ENCODE peak calls at places on chromosomes 6 and 20, in nine cellular contexts. U, T, F, S, A, D, J, G and Q are unnamed samples.

GRCh38 chr6:33427585-33428218 is 7.8 kb downstream of the SYNGAP1 start:
- DNase-seq in S (peak; percentile 56), F (no peak), A (no peak), D (peak; percentile 69), J (peak; percentile 18), G (no peak), T (peak; percentile 51), U (no peak), Q (no peak)

GRCh38 chr6:143772110-143772509 is 71.0 kb upstream of the LTV1 start:
- DNase-seq in F (no peak), D (no peak), G (no peak), J (no peak), S (no peak), A (peak; percentile 14), T (no peak), U (no peak), Q (no peak)

GRCh38 chr6:123022980-123023379 is 26.9 kb downstream of the CLVS2 start:
- DNase-seq in D (no peak), G (no peak), T (no peak), J (no peak), S (no peak), F (no peak), A (no peak), U (no peak), Q (no peak)

GRCh38 chr6:71855406-71855805 is 30.9 kb upstream of the RIMS1 start:
- DNase-seq in G (no peak), U (no peak), D (no peak), J (peak; percentile 5), S (no peak), T (no peak), A (no peak), F (no peak), Q (no peak)

GRCh38 chr6:52760105-52760765 is 3.0 kb downstream of the GSTA2 start:
- DNase-seq in A (no peak), U (no peak), F (no peak), T (no peak), J (no peak), S (no peak), G (no peak), D (no peak), Q (no peak)

GRCh38 chr20:19690462-19690861 is 67.6 kb upstream of the RIN2 start:
- DNase-seq in J (no peak), D (no peak), G (no peak), U (no peak), T (no peak), F (no peak), A (peak; percentile 52), S (no peak), Q (no peak)

GRCh38 chr6:149364558-149364957 is 35.5 kb upstream of the SUMO4 start:
- DNase-seq in S (no peak), J (no peak), A (peak; percentile 30), D (no peak), G (no peak), U (no peak), F (no peak), T (no peak), Q (no peak)

GRCh38 chr20:41009960-41010359 is 18.7 kb upstream of the TOP1 start:
- DNase-seq in U (no peak), T (no peak), G (no peak), A (peak; percentile 46), F (peak; percentile 83), J (no peak), D (no peak), S (no peak), Q (no peak)

GRCh38 chr6:39029156-39030011 is 19.2 kb upstream of the GLP1R start:
- DNase-seq in J (peak; percentile 4), F (no peak), T (no peak), A (peak; percentile 14), G (peak; percentile 25), U (no peak), S (peak; percentile 69), D (peak; percentile 62), Q (no peak)

GRCh38 chr6:47181681-47182080 is 128.0 kb downstream of the TNFRSF21 start:
- DNase-seq in U (no peak), J (no peak), S (no peak), F (no peak), G (no peak), A (no peak), D (no peak), T (no peak), Q (no peak)
- H3K4me3 ChIP-seq in U (no peak overlapping the region), J (no peak overlapping the region), S (no peak overlapping the region), F (no peak overlapping the region), G (no peak overlapping the region), A (no peak overlapping the region), D (no peak overlapping the region), T (no peak overlapping the region), Q (no peak overlapping the region)

GRCh38 chr6:167894965-167895364 is 68.3 kb downstream of the AFDN start:
- DNase-seq in G (no peak), T (no peak), F (no peak), A (no peak), J (no peak), S (no peak), D (no peak), U (no peak), Q (no peak)

GRCh38 chr6:167888098-167888497 is 61.4 kb downstream of the AFDN start:
- DNase-seq in S (no peak), F (no peak), A (no peak), U (no peak), J (no peak), T (no peak), D (no peak), G (no peak), Q (no peak)

GRCh38 chr6:167896648-167897047 is 69.9 kb downstream of the AFDN start:
- DNase-seq in U (no peak), T (no peak), G (no peak), A (no peak), D (no peak), J (no peak), S (no peak), F (no peak), Q (no peak)

GRCh38 chr6:167893416-167893815 is 66.7 kb downstream of the AFDN start:
- DNase-seq in J (no peak), S (no peak), F (no peak), G (no peak), U (no peak), A (no peak), D (no peak), T (no peak), Q (peak; percentile 56)

DNA sequence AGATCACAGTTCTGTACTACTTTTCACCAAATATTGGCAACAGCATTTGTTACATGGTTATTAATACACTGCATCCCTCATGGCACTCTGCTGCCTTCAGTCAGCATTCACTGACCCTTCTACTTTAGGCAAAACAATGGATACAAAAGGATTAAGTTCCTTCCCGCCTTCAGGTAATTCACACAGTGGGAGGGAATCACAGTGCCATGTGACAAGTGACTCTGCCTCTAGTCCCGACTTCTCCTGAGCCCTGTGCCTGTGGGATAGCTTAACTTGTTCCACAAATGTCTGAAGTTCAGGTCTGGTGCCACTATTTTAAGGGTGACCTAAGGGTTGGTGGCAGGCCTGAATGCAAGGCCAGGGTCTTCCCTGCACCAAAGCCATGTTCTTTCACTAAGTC is 66.1 kb downstream of the AFDN start:
- DNase-seq in T (no peak), G (no peak), F (no peak), D (no peak), A (no peak), S (no peak), J (no peak), U (no peak), Q (no peak)
- H3K4me3 ChIP-seq in T (no peak overlapping the region), G (no peak overlapping the region), F (no peak overlapping the region), D (no peak overlapping the region), A (no peak overlapping the region), S (no peak overlapping the region), J (no peak overlapping the region), U (no peak overlapping the region), Q (no peak overlapping the region)

GRCh38 chr6:163947276-163947675 is 532.8 kb downstream of the QKI start:
- DNase-seq in D (no peak), G (no peak), U (no peak), S (no peak), A (no peak), T (no peak), J (no peak), F (no peak), Q (no peak)
- H3K4me3 ChIP-seq in D (no peak overlapping the region), G (no peak overlapping the region), U (no peak overlapping the region), S (no peak overlapping the region), A (no peak overlapping the region), T (no peak overlapping the region), J (no peak overlapping the region), F (no peak overlapping the region), Q (no peak overlapping the region)

GRCh38 chr6:127019828-127020227 is 98.6 kb upstream of the RSPO3 start:
- DNase-seq in G (no peak), J (no peak), D (no peak), T (no peak), U (no peak), F (no peak), A (no peak), S (no peak), Q (no peak)

GRCh38 chr6:127015858-127016257 is 102.6 kb upstream of the RSPO3 start:
- DNase-seq in G (no peak), D (no peak), A (no peak), S (no peak), F (no peak), U (no peak), T (no peak), J (no peak), Q (no peak)

DNA sequence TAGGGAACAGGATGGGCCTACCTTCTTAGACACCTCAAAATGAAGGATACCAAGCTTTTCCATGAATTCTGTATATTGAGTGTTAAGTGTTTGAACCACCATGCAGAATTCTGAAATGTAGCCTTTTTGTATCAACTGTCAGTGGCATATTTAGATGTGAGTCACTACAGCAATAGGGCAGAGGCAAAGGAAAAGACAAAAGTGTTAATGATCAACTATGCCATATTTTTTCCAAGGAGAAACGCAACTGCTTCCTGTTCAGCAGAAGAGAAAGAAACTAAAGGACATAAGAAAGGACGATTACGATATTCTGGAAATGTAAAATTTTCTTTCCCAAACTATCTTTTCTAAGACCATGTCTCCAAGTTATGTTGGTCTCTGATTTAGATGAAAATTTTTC is 104.6 kb upstream of the RSPO3 start:
- DNase-seq in S (no peak), D (no peak), J (peak; percentile 35), F (no peak), U (no peak), A (no peak), G (no peak), T (no peak), Q (peak; percentile 38)
- H3K4me3 ChIP-seq in S (no peak overlapping the region), D (no peak overlapping the region), J (no peak overlapping the region), F (no peak overlapping the region), U (no peak overlapping the region), A (no peak overlapping the region), G (no peak overlapping the region), T (no peak overlapping the region), Q (no peak overlapping the region)

GRCh38 chr6:87574237-87574636 is 15.6 kb downstream of the RARS2 start:
- DNase-seq in A (no peak), D (no peak), G (no peak), T (no peak), S (no peak), J (no peak), U (no peak), F (no peak), Q (no peak)
- H3K4me3 ChIP-seq in A (no peak overlapping the region), D (no peak overlapping the region), G (no peak overlapping the region), T (no peak overlapping the region), S (no peak overlapping the region), J (no peak overlapping the region), U (no peak overlapping the region), F (no peak overlapping the region), Q (no peak overlapping the region)

GRCh38 chr20:38165089-38165965 is at the start of gene TGM2:
- DNase-seq in S (peak; percentile 82), T (peak; percentile 83), U (peak; percentile 81), G (peak; percentile 52), J (peak; percentile 86), D (peak; percentile 73), F (peak; percentile 36), A (peak; percentile 85), Q (no peak)
- H3K4me3 ChIP-seq in S (peak within 1 kb of the TSS; percentile 16), T (peak within 1 kb of the TSS; percentile 61), U (peak within 1 kb of the TSS; percentile 70), G (peak within 1 kb of the TSS; percentile 78), J (peak within 1 kb of the TSS; percentile 62), D (no peak within 1 kb of the TSS), F (peak within 1 kb of the TSS; percentile 60), A (peak within 1 kb of the TSS; percentile 41), Q (peak within 1 kb of the TSS; percentile 85)

GRCh38 chr20:467755-468154 is 5.4 kb upstream of the TBC1D20 start:
- DNase-seq in S (no peak), G (no peak), F (no peak), T (no peak), U (no peak), J (no peak), D (no peak), A (no peak), Q (no peak)
- H3K4me3 ChIP-seq in S (no peak overlapping the region), G (no peak overlapping the region), F (no peak overlapping the region), T (no peak overlapping the region), U (no peak overlapping the region), J (no peak overlapping the region), D (no peak overlapping the region), A (no peak overlapping the region), Q (no peak overlapping the region)